ENCODE peak calls at places on chromosomes 2 and 18, in ten cellular contexts. One of them, this sample, is unnamed.

GRCh38 chr2:19046986-19047780 is 311.2 kb downstream of the OSR1 start:
- DNase-seq in GM12865: peak; percentile 62
- DNase-seq in cardiac muscle cell: peak; percentile 56
- DNase-seq in left ventricle myocardium inferior: no peak
- DNase-seq in WTC11: no peak
- DNase-seq in A549: no peak
- DNase-seq in lower lobe of right lung: no peak
- DNase-seq in endodermal cell: no peak
- DNase-seq in upper lobe of right lung: no peak
- DNase-seq in cardiac fibroblast: peak; percentile 57
- DNase-seq in this sample: no peak

GRCh38 chr18:52408800-52409302 is 68.9 kb downstream of the DCC start:
- DNase-seq in cardiac fibroblast: no peak
- DNase-seq in lower lobe of right lung: no peak
- DNase-seq in GM12865: no peak
- DNase-seq in A549: no peak
- DNase-seq in WTC11: no peak
- DNase-seq in cardiac muscle cell: no peak
- DNase-seq in endodermal cell: no peak
- DNase-seq in left ventricle myocardium inferior: no peak
- DNase-seq in upper lobe of right lung: no peak
- DNase-seq in this sample: no peak

GRCh38 chr2:22359020-22359672 is 1025.8 kb upstream of the KLHL29 start:
- DNase-seq in upper lobe of right lung: no peak
- DNase-seq in lower lobe of right lung: no peak
- DNase-seq in A549: no peak
- DNase-seq in cardiac fibroblast: no peak
- DNase-seq in WTC11: no peak
- DNase-seq in left ventricle myocardium inferior: no peak
- DNase-seq in endodermal cell: peak; percentile 78
- DNase-seq in GM12865: no peak
- DNase-seq in cardiac muscle cell: no peak
- DNase-seq in this sample: no peak

GRCh38 chr2:43745457-43745856 is 28.4 kb upstream of the DYNC2LI1 start:
- DNase-seq in left ventricle myocardium inferior: no peak
- DNase-seq in WTC11: no peak
- DNase-seq in cardiac fibroblast: peak; percentile 62
- DNase-seq in GM12865: no peak
- DNase-seq in cardiac muscle cell: peak; percentile 78
- DNase-seq in lower lobe of right lung: no peak
- DNase-seq in upper lobe of right lung: no peak
- DNase-seq in A549: no peak
- DNase-seq in endodermal cell: no peak
- DNase-seq in this sample: no peak

GRCh38 chr2:67650292-67651133 is 253.4 kb downstream of the ETAA1 start:
- DNase-seq in endodermal cell: peak; percentile 87
- DNase-seq in lower lobe of right lung: peak; percentile 63
- DNase-seq in cardiac fibroblast: peak; percentile 95
- DNase-seq in cardiac muscle cell: peak; percentile 98
- DNase-seq in GM12865: peak; percentile 21
- DNase-seq in upper lobe of right lung: peak; percentile 79
- DNase-seq in WTC11: peak; percentile 69
- DNase-seq in A549: peak; percentile 87
- DNase-seq in left ventricle myocardium inferior: peak; percentile 82
- DNase-seq in this sample: peak; percentile 72

GRCh38 chr2:239905884-239906654 is 119.1 kb downstream of the NDUFA10 start:
- DNase-seq in GM12865: no peak
- DNase-seq in WTC11: no peak
- DNase-seq in cardiac fibroblast: no peak
- DNase-seq in upper lobe of right lung: no peak
- DNase-seq in left ventricle myocardium inferior: no peak
- DNase-seq in A549: no peak
- DNase-seq in lower lobe of right lung: no peak
- DNase-seq in cardiac muscle cell: no peak
- DNase-seq in endodermal cell: peak; percentile 22
- DNase-seq in this sample: no peak

GRCh38 chr2:100223502-100223901 is 81.1 kb upstream of the AFF3 start:
- DNase-seq in endodermal cell: no peak
- DNase-seq in WTC11: no peak
- DNase-seq in left ventricle myocardium inferior: no peak
- DNase-seq in A549: no peak
- DNase-seq in lower lobe of right lung: no peak
- DNase-seq in cardiac muscle cell: no peak
- DNase-seq in GM12865: no peak
- DNase-seq in upper lobe of right lung: no peak
- DNase-seq in cardiac fibroblast: no peak
- DNase-seq in this sample: no peak

GRCh38 chr2:19860022-19860421 is 41.8 kb downstream of the TTC32 start:
- DNase-seq in left ventricle myocardium inferior: peak; percentile 39
- DNase-seq in cardiac fibroblast: no peak
- DNase-seq in cardiac muscle cell: no peak
- DNase-seq in A549: peak; percentile 18
- DNase-seq in endodermal cell: no peak
- DNase-seq in WTC11: no peak
- DNase-seq in lower lobe of right lung: no peak
- DNase-seq in upper lobe of right lung: no peak
- DNase-seq in GM12865: no peak
- DNase-seq in this sample: no peak

GRCh38 chr2:134460583-134460998 is 206.7 kb downstream of the MGAT5 start:
- DNase-seq in left ventricle myocardium inferior: peak; percentile 48
- DNase-seq in WTC11: peak; percentile 82
- DNase-seq in GM12865: peak; percentile 75
- DNase-seq in A549: peak; percentile 78
- DNase-seq in endodermal cell: peak; percentile 95
- DNase-seq in upper lobe of right lung: peak; percentile 74
- DNase-seq in cardiac fibroblast: peak; percentile 64
- DNase-seq in lower lobe of right lung: peak; percentile 58
- DNase-seq in cardiac muscle cell: peak; percentile 64
- DNase-seq in this sample: peak; percentile 63

DNA sequence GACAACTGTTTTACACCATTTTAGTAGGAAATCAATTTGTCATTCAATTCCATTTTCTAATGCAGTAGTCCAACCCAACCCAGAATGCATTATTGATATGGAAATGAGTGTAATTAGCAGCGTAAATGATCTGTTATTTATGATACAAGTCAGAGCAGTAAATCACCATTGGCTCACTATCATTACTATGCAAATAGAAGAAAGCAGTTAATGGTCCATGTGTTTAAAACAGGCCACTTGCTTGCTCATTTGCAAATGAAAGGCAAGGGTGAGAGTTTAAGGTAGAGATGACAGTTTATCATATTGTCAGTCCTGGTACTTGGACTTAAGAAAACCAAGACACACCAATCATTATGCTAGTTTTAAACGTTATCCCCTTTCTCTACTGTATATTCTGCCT is 111.6 kb downstream of the ERBB4 start:
- DNase-seq in cardiac muscle cell: no peak
- DNase-seq in endodermal cell: no peak
- DNase-seq in upper lobe of right lung: no peak
- DNase-seq in WTC11: no peak
- DNase-seq in A549: no peak
- DNase-seq in GM12865: no peak
- DNase-seq in cardiac fibroblast: no peak
- DNase-seq in left ventricle myocardium inferior: no peak
- DNase-seq in lower lobe of right lung: no peak
- DNase-seq in this sample: no peak
- TF ChIP-seq CTCF in cardiac muscle cell: no peak
- TF ChIP-seq CTCF in endodermal cell: no peak
- TF ChIP-seq CTCF in upper lobe of right lung: no peak
- TF ChIP-seq CTCF in WTC11: no peak
- TF ChIP-seq CTCF in A549: no peak
- TF ChIP-seq CTCF in GM12865: no peak
- TF ChIP-seq CTCF in cardiac fibroblast: no peak
- TF ChIP-seq CTCF in left ventricle myocardium inferior: no peak
- TF ChIP-seq CTCF in lower lobe of right lung: no peak
- TF ChIP-seq CTCF in this sample: no peak

DNA sequence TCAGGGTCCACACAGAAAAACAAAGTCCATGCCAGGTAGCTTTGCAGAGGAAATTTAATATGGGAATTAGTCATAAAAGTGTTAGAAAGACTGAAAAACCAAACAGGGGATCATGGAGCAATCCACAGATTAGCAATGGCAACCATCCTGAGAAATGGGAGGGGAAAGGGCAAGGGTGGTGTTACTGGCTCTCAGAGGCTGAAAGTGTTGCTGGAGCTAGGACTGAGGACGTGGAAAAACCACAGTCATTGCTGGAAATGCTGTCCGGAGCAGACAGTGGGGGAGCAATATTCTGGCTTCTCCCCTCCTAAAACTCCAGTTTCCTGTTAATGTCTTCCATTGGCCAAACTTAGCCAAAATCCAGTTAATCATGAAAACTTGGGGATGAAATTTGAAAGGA is 172.4 kb downstream of the ZBTB7C start:
- DNase-seq in endodermal cell: no peak
- DNase-seq in GM12865: no peak
- DNase-seq in left ventricle myocardium inferior: no peak
- DNase-seq in lower lobe of right lung: no peak
- DNase-seq in upper lobe of right lung: no peak
- DNase-seq in cardiac muscle cell: peak; percentile 32
- DNase-seq in A549: no peak
- DNase-seq in WTC11: no peak
- DNase-seq in cardiac fibroblast: no peak
- DNase-seq in this sample: no peak
- TF ChIP-seq CTCF in endodermal cell: no peak
- TF ChIP-seq CTCF in GM12865: no peak
- TF ChIP-seq CTCF in left ventricle myocardium inferior: no peak
- TF ChIP-seq CTCF in lower lobe of right lung: no peak
- TF ChIP-seq CTCF in upper lobe of right lung: no peak
- TF ChIP-seq CTCF in cardiac muscle cell: no peak
- TF ChIP-seq CTCF in A549: no peak
- TF ChIP-seq CTCF in WTC11: no peak
- TF ChIP-seq CTCF in cardiac fibroblast: no peak
- TF ChIP-seq CTCF in this sample: no peak

DNA sequence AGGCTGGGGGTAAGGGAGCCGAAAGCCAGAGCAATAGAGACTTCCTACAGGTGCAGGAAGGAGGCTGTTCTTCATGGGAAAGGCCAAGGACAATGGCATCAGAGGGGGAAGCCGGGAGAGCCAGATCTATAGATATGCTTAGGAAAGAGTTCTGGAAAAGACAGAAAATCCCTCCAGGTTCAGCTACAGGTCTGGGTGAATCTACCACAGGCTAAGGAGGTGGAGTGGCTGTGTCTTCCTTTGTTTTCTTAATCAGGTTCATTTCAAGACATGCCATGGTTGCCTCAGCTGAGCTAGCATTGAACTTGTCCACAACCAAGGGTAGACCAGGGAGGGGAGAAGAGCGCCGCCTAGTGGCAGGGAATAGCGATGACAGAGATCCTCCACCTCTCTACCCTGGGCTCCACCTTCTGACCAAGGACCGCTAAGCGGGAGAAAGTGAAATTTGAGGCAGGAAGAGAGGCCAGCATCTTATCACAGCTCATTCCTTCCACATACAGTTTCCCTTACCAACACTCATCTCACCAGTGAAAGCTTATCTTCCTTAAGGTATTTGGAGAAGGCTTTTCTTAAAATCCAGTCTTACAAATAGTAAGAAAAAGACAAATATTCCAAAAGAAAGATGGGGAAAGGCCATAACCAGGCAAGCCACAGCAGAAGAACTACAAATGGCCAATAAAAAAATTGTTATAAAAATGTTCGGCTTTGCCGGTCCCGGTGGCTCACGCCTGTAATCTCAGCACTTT is 74.2 kb downstream of the VIT start:
- DNase-seq in left ventricle myocardium inferior: no peak
- DNase-seq in endodermal cell: peak; percentile 94
- DNase-seq in upper lobe of right lung: no peak
- DNase-seq in A549: peak; percentile 76
- DNase-seq in WTC11: peak; percentile 82
- DNase-seq in cardiac fibroblast: peak; percentile 71
- DNase-seq in cardiac muscle cell: peak; percentile 49
- DNase-seq in lower lobe of right lung: peak; percentile 57
- DNase-seq in GM12865: peak; percentile 62
- DNase-seq in this sample: peak; percentile 36
- TF ChIP-seq CTCF in left ventricle myocardium inferior: peak; percentile 53
- TF ChIP-seq CTCF in endodermal cell: peak; percentile 97
- TF ChIP-seq CTCF in upper lobe of right lung: peak; percentile 49
- TF ChIP-seq CTCF in A549: peak; percentile 78
- TF ChIP-seq CTCF in WTC11: peak; percentile 98
- TF ChIP-seq CTCF in cardiac fibroblast: peak; percentile 82
- TF ChIP-seq CTCF in cardiac muscle cell: peak; percentile 62
- TF ChIP-seq CTCF in lower lobe of right lung: peak; percentile 46
- TF ChIP-seq CTCF in GM12865: peak; percentile 69
- TF ChIP-seq CTCF in this sample: peak; percentile 58

DNA sequence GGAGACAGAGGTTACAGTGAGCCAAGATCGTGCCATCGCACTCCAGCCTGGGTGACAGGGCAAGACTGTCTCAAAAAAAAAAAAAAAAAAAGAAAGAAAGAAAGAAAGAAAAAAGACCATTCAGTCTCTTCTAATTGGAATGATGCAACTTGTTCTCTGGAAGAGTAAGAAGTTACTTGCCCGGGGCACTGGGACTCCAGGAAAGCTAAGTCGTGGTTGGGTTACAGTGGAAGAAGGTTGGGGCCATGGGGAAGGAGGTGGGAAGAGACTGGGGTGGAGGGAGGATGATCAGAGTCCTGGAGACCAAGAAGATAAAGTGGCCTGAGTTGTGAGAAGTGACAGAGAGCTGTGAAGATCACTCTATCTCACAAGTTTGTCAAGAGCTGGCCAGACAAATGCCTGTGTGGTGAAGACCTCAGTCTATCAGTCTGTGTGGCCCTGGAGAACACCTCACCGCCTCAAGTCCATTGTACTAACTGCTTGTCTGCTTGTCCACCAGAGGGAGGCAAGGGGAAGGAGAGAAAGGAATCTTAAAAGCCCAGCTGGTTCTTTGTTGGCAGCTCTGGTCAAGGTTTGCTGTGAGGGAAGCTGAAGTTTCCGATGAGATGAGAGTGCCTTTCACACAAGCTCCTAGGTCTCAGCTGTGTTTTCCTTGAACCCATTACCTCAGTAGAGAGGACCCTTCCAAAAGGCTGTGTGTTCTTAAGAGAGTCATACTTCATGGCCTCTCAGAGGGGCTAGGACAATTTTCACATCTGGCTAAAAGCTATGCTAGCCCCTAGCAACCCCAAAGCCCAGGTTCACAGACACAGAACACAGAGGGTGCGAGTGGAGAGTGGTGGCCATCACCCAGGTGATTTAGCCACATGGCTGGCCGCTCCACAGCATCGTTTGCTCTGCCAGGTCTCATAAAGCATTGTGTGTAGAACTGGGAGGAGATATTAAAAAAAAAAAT is 72.0 kb upstream of the TMEM178A start:
- DNase-seq in lower lobe of right lung: no peak
- DNase-seq in WTC11: peak; percentile 40
- DNase-seq in GM12865: peak; percentile 57
- DNase-seq in cardiac muscle cell: peak; percentile 93
- DNase-seq in upper lobe of right lung: no peak
- DNase-seq in A549: peak; percentile 79
- DNase-seq in left ventricle myocardium inferior: no peak
- DNase-seq in cardiac fibroblast: peak; percentile 91
- DNase-seq in endodermal cell: peak; percentile 83
- DNase-seq in this sample: peak; percentile 9
- TF ChIP-seq CTCF in lower lobe of right lung: peak; percentile 51
- TF ChIP-seq CTCF in WTC11: no peak
- TF ChIP-seq CTCF in GM12865: peak; percentile 24
- TF ChIP-seq CTCF in cardiac muscle cell: peak; percentile 84
- TF ChIP-seq CTCF in upper lobe of right lung: peak; percentile 58
- TF ChIP-seq CTCF in A549: peak; percentile 44
- TF ChIP-seq CTCF in left ventricle myocardium inferior: peak; percentile 77
- TF ChIP-seq CTCF in cardiac fibroblast: peak; percentile 86
- TF ChIP-seq CTCF in endodermal cell: peak; percentile 85
- TF ChIP-seq CTCF in this sample: peak; percentile 43